ENCODE peak calls at places on chromosomes 3 and 15, in six cellular contexts. L, W, N, G, E and O are unnamed samples.

GRCh38 chr15:34987623-34987981 is 485 bp downstream of the ZNF770 start:
- DNase-seq in N (no peak), E (peak; percentile 45), W (no peak), L (no peak), G (no peak), O (no peak)

GRCh38 chr15:99452728-99453643 is 112.8 kb upstream of the MEF2A start:
- DNase-seq in L (peak; percentile 94), N (no peak), W (no peak), G (peak; percentile 95), E (peak; percentile 65), O (no peak)

GRCh38 chr3:16249336-16249735 is 15.4 kb downstream of the DPH3 start:
- DNase-seq in G (no peak), E (no peak), N (peak; percentile 60), W (no peak), L (no peak), O (no peak)

GRCh38 chr15:39792954-39793353 is 10.3 kb upstream of the FSIP1 start:
- DNase-seq in E (no peak), G (no peak), W (no peak), L (peak; percentile 20), N (no peak), O (no peak)

GRCh38 chr3:120350431-120350941 is 1.3 kb upstream of the LRRC58 start:
- DNase-seq in N (peak; percentile 79), W (no peak), G (peak; percentile 45), L (no peak), E (peak; percentile 63), O (no peak)

GRCh38 chr15:52579852-52580251 is 11.0 kb upstream of the ARPP19 start:
- DNase-seq in G (no peak), E (no peak), L (no peak), W (no peak), N (no peak), O (no peak)

GRCh38 chr15:75864213-75865059 is 21.2 kb downstream of the UBE2Q2 start:
- DNase-seq in L (no peak), W (no peak), E (no peak), N (no peak), G (no peak), O (no peak)

GRCh38 chr15:89640245-89640644 is 15.0 kb downstream of the KIF7 start:
- DNase-seq in N (no peak), E (no peak), L (no peak), G (no peak), W (no peak), O (no peak)

GRCh38 chr3:42723146-42723683 is 20.6 kb upstream of the HHATL start:
- DNase-seq in L (peak; percentile 5), G (no peak), E (no peak), N (peak; percentile 75), W (no peak), O (no peak)

GRCh38 chr3:139044366-139045210 is at the start of gene PRR23C:
- DNase-seq in L (no peak), G (no peak), N (no peak), W (no peak), E (no peak), O (no peak)

GRCh38 chr3:24137354-24137753 is 192.3 kb downstream of the NR1D2 start:
- DNase-seq in G (no peak), L (no peak), W (no peak), E (no peak), N (no peak), O (no peak)

GRCh38 chr15:57472861-57473260 is 96.6 kb downstream of the CGNL1 start:
- DNase-seq in W (no peak), G (no peak), E (no peak), L (no peak), N (no peak), O (no peak)

GRCh38 chr3:191774485-191774884 is 313.5 kb downstream of the PYDC2 start:
- DNase-seq in L (no peak), N (peak; percentile 54), W (no peak), E (no peak), G (no peak), O (no peak)

GRCh38 chr3:15315003-15315402 is 17.4 kb downstream of the SH3BP5 start:
- DNase-seq in L (no peak), G (no peak), E (no peak), N (no peak), W (no peak), O (no peak)

GRCh38 chr15:98358971-98359370 is 289.4 kb upstream of the IGF1R start:
- DNase-seq in E (no peak), W (no peak), N (no peak), G (no peak), L (no peak), O (no peak)

GRCh38 chr15:87877114-87877810 is 379.3 kb downstream of the NTRK3 start:
- DNase-seq in G (no peak), W (no peak), E (no peak), L (peak; percentile 31), N (no peak), O (no peak)

GRCh38 chr15:58269455-58270414 is 131.6 kb downstream of the AQP9 start:
- DNase-seq in E (no peak), N (peak; percentile 72), W (peak; percentile 16), L (peak; percentile 52), G (no peak), O (no peak)

GRCh38 chr3:132145833-132146232 is 111.0 kb upstream of the CPNE4 start:
- DNase-seq in W (no peak), N (no peak), L (no peak), G (no peak), E (no peak), O (no peak)

GRCh38 chr15:91135201-91136130 is 35.4 kb downstream of the SV2B start:
- DNase-seq in N (no peak), G (no peak), L (no peak), W (no peak), E (no peak), O (no peak)

GRCh38 chr15:63244976-63245645 is 32.3 kb upstream of the APH1B start:
- DNase-seq in G (no peak), N (no peak), E (no peak), W (peak; percentile 28), L (no peak), O (peak; percentile 40)

GRCh38 chr3:13110678-13111116 is 37.5 kb upstream of the IQSEC1 start:
- DNase-seq in N (peak; percentile 95), W (peak; percentile 45), L (no peak), E (peak; percentile 16), G (peak; percentile 36), O (peak; percentile 70)

GRCh38 chr15:80674245-80674614 is 20.9 kb upstream of the ABHD17C start:
- DNase-seq in E (no peak), G (no peak), L (no peak), N (no peak), W (no peak), O (no peak)
- H3K36me3 ChIP-seq in E (no peaks in the 10 kb centered on the region), G (no peaks in the 10 kb centered on the region), L (no peaks in the 10 kb centered on the region), N (no peaks in the 10 kb centered on the region), W (no peaks in the 10 kb centered on the region), O (no peaks in the 10 kb centered on the region)

GRCh38 chr3:123843668-123844067 is 40.5 kb downstream of the MYLK start:
- DNase-seq in E (no peak), W (no peak), L (no peak), N (no peak), G (no peak), O (no peak)
- H3K27ac ChIP-seq in E (no peak overlapping the region), W (no peak overlapping the region), L (no peak overlapping the region), N (no peak overlapping the region), G (no peak overlapping the region), O (no peak overlapping the region)

GRCh38 chr3:128820252-128820839 is 59.1 kb upstream of the ACAD9 start:
- DNase-seq in G (no peak), W (no peak), N (no peak), L (no peak), E (no peak), O (no peak)
- H3K36me3 ChIP-seq in G (peaks cover 46% of the 10 kb centered on the region), W (peaks cover 10% of the 10 kb centered on the region), N (peaks cover 3% of the 10 kb centered on the region), L (no peaks in the 10 kb centered on the region), E (no peaks in the 10 kb centered on the region), O (peaks cover 13% of the 10 kb centered on the region)

GRCh38 chr3:188520466-188520865 is 366.5 kb downstream of the LPP start:
- DNase-seq in G (no peak), N (no peak), L (no peak), W (no peak), E (no peak), O (no peak)

GRCh38 chr3:188518835-188519452 is 365.0 kb downstream of the LPP start:
- DNase-seq in E (no peak), L (no peak), W (no peak), G (no peak), N (peak; percentile 16), O (no peak)

GRCh38 chr3:188522115-188522514 is 368.2 kb downstream of the LPP start:
- DNase-seq in L (no peak), E (no peak), W (no peak), N (no peak), G (no peak), O (no peak)

GRCh38 chr3:188516515-188516914 is 362.6 kb downstream of the LPP start:
- DNase-seq in N (no peak), E (no peak), G (no peak), W (no peak), L (no peak), O (no peak)

GRCh38 chr3:188518416-188518815 is 364.5 kb downstream of the LPP start:
- DNase-seq in G (no peak), W (no peak), N (no peak), E (no peak), L (no peak), O (no peak)
- H3K27ac ChIP-seq in G (no peak overlapping the region), W (no peak overlapping the region), N (no peak overlapping the region), E (no peak overlapping the region), L (no peak overlapping the region), O (no peak overlapping the region)

DNA sequence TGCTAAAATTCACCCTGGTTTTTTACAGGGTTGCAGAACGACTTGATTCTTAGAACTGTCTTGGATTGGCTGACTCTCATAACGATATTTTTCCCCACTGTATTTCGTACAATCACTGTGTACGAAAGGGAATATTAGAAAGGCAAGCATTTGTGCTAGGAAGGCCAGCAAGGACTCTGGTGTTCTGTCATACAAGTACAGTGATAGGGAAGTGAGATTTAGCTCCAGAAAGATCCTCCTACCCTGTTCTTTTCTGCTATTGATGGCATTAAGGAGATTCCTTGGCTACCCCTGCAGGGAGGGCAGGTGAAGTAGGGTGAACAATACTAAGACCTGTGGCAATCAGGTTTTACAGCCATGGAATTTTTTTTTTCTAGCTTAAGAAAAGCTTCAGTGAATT is 53.8 kb upstream of the SCAANT1 start:
- DNase-seq in W (no peak), E (no peak), N (no peak), L (no peak), G (no peak), O (no peak)
- H3K36me3 ChIP-seq in W (no peaks in the 10 kb centered on the region), E (no peaks in the 10 kb centered on the region), N (no peaks in the 10 kb centered on the region), L (no peaks in the 10 kb centered on the region), G (no peaks in the 10 kb centered on the region), O (no peaks in the 10 kb centered on the region)

GRCh38 chr3:10364816-10365215 is 43.9 kb upstream of the SEC13 start:
- DNase-seq in E (no peak), N (no peak), W (no peak), G (no peak), L (no peak), O (no peak)

GRCh38 chr3:10367466-10367865 is 46.6 kb upstream of the SEC13 start:
- DNase-seq in L (no peak), N (no peak), E (no peak), W (no peak), G (no peak), O (no peak)

GRCh38 chr3:10366681-10367101 is 45.8 kb upstream of the SEC13 start:
- DNase-seq in N (peak; percentile 96), W (no peak), E (no peak), G (no peak), L (no peak), O (no peak)

GRCh38 chr3:10365316-10365715 is 44.4 kb upstream of the SEC13 start:
- DNase-seq in N (no peak), G (no peak), L (no peak), W (no peak), E (no peak), O (no peak)

GRCh38 chr3:10365791-10366190 is 44.9 kb upstream of the SEC13 start:
- DNase-seq in E (no peak), L (no peak), G (no peak), N (no peak), W (no peak), O (no peak)
- H3K27ac ChIP-seq in E (no peak overlapping the region), L (no peak overlapping the region), G (no peak overlapping the region), N (peak overlapping the region; percentile 83), W (no peak overlapping the region), O (no peak overlapping the region)